ENCODE peak calls at places on chromosomes 12 and 14, in five cellular contexts. Z is uterus, M is astrocyte of the cerebellum, U is bronchial epithelial cell, H is endothelial cell. N is an unnamed sample.

GRCh38 chr12:59408431-59408830 is 187.4 kb upstream of the SLC16A7 start:
- DNase-seq in Z (no peak), M (no peak), U (peak; percentile 50), H (no peak), N (peak; percentile 53)

GRCh38 chr12:116982721-116983502 is 72.2 kb downstream of the FBXW8 start:
- DNase-seq in Z (peak; percentile 24), M (peak; percentile 35), U (no peak), H (no peak), N (peak; percentile 86)

GRCh38 chr12:26523708-26524150 is 309.3 kb downstream of the ITPR2 start:
- DNase-seq in Z (peak; percentile 80), M (peak; percentile 94), U (peak; percentile 94), H (no peak), N (peak; percentile 97)

GRCh38 chr12:52577316-52577715 is 3.7 kb upstream of the KRT74 start:
- DNase-seq in Z (no peak), M (no peak), U (no peak), H (no peak), N (no peak)

GRCh38 chr12:117502233-117502632 is 140.8 kb upstream of the NOS1 start:
- DNase-seq in Z (no peak), M (no peak), U (no peak), H (no peak), N (no peak)

GRCh38 chr12:16076553-16076952 is 165.4 kb downstream of the DERA start:
- DNase-seq in Z (no peak), M (no peak), U (peak; percentile 61), H (peak; percentile 15), N (peak; percentile 45)

GRCh38 chr14:23441076-23441475 is 5.6 kb upstream of the MYH7 start:
- DNase-seq in Z (no peak), M (no peak), U (no peak), H (no peak), N (peak; percentile 9)

GRCh38 chr12:130199536-130200390 is 37.5 kb downstream of the FZD10 start:
- DNase-seq in Z (peak; percentile 20), M (no peak), U (no peak), H (no peak), N (no peak)

GRCh38 chr14:20458031-20458789 is 3.0 kb downstream of the PIP4P1 start:
- DNase-seq in Z (no peak), M (no peak), U (no peak), H (no peak), N (no peak)

GRCh38 chr12:54561164-54561563 is 11.8 kb downstream of the PDE1B start:
- DNase-seq in Z (peak; percentile 64), M (no peak), U (no peak), H (no peak), N (no peak)

GRCh38 chr12:12645485-12645884 is 33.8 kb downstream of the CREBL2 start:
- DNase-seq in Z (no peak), M (no peak), U (peak; percentile 22), H (no peak), N (peak; percentile 52)

GRCh38 chr12:4116251-4117111 is 157.1 kb upstream of the CCND2 start:
- DNase-seq in Z (no peak), M (peak; percentile 6), U (peak; percentile 85), H (no peak), N (peak; percentile 47)

GRCh38 chr12:70309348-70309747 is 56.7 kb upstream of the KCNMB4 start:
- DNase-seq in Z (no peak), M (no peak), U (no peak), H (no peak), N (peak; percentile 7)

GRCh38 chr12:47017901-47018479 is 61.4 kb upstream of the PCED1B start:
- DNase-seq in Z (no peak), M (no peak), U (peak; percentile 85), H (no peak), N (no peak)

DNA sequence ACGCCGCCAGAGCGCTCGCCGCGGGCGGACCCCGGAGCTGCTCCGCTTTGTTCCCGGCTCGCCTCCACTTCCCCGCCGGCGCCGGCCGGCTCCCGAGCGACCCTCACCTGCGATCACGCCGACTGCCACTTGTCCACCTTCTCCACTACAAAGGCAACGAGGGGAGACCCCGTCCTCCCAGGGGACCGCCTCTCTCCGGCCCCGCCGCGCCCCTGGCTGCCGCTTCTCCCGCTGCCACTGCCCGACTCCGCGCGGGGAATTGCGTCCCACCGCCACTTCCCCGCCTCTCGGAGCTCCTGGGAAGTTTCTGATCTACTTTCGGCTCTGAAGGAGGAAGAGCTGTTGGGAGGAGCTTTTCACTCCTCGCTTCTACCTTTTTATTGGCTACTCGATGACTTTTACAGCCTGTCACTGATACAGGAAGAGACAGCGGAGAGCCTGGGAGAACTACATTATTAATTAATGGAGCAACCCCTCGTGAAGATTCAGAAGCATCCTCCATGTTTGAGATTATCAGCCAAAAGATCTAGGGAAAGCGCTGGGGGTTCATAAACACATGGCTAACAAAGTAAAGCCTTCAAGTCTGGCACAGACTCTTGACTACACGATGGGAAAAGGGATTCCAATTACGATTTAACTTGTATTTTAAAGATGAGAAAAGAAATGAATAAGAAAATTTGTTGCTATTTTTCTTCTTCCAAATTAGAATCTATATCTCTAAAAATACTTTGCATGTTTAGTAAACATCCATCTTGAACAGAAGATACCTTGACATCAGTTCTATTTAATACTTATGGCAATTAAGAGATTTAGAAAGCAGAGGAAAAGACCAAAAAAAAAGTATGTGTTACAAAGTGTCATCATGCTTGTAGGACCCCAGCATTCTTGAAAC is at the start of gene BAZ1A:
- DNase-seq in Z (peak; percentile 67), M (peak; percentile 70), U (peak; percentile 92), H (no peak), N (peak; percentile 94)
- TF ChIP-seq CTCF in Z (no peak), M (no peak), U (peak; percentile 8), H (no peak), N (no peak)

DNA sequence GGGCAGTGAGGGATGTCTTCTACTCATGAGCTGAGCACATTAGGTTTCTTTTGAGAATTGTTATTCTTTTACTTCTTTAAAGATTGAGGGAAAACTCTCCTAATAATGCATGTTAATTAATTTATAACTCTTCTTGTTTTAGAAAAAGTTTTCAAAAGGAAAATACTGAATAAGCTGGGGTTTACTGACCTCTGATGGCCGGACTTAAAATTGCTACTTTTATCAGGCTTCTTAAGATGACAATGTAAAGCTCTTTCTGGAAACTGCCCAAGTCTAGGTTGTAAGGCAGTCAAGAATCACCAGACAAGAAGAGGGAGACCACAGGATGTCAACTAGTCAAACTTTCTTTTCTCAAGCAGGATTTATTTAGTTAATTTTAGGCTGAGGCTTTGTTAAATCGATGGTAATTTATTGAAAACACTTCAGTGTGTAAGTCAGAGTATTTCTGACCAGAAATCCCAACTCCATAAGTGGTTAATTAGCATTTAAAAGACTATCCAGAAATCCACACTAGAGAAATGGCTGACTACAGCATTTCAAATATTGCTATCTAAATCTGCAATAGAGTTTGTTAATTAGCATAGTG is 82.1 kb downstream of the AVPR1A start:
- DNase-seq in Z (peak; percentile 16), M (peak; percentile 75), U (peak; percentile 63), H (peak; percentile 23), N (peak; percentile 72)
- TF ChIP-seq CTCF in Z (peak; percentile 41), M (peak; percentile 58), U (peak; percentile 36), H (peak; percentile 65), N (peak; percentile 51)

GRCh38 chr14:94307410-94307992 is 14.4 kb upstream of the SERPINA10 start:
- DNase-seq in Z (no peak), M (no peak), U (peak; percentile 7), H (no peak), N (peak; percentile 36)
- TF ChIP-seq CTCF in Z (no peak), M (peak; percentile 25), U (peak; percentile 4), H (peak; percentile 79), N (peak; percentile 46)

GRCh38 chr14:102501751-102502315 is 7.7 kb downstream of the ANKRD9 start:
- DNase-seq in Z (no peak), M (no peak), U (no peak), H (no peak), N (no peak)
- TF ChIP-seq CTCF in Z (no peak), M (peak; percentile 5), U (no peak), H (no peak), N (no peak)

N was measured in fibroblast of mammary gland.